ENCODE peak calls at places on chromosomes 13 and 19, in six cellular contexts. T is stimulated activated CD4-positive, alpha-beta T cell treated with anti-CD3 and anti-CD28 coated beads, Interleukin-12 subunit alpha, Interleukin-12 subunit beta, amount 100 ng/mL, for 48 hours; K is NCI-H2081; W is SW 1271; Z is activated T-cell treated with anti-CD3 and anti-CD28 coated beads, Interleukin-2, amount 50 U/mL, for 24 hours; U is NCI-H1092. M is an unnamed sample.

GRCh38 chr13:97417698-97418097 is 16.3 kb upstream of the RAP2A start:
- DNase-seq in T (no peak), K (no peak), W (no peak), Z (no peak), U (no peak), M (no peak)

GRCh38 chr13:40665754-40666057 is 735 bp downstream of the FOXO1 start:
- DNase-seq in T (no peak), K (peak; percentile 3), W (no peak), Z (no peak), U (no peak), M (no peak)

GRCh38 chr13:24878340-24878739 is 114.4 kb downstream of the RNF17 start:
- DNase-seq in T (no peak), K (no peak), W (no peak), Z (no peak), U (no peak), M (no peak)

GRCh38 chr19:33306191-33306590 is 3.9 kb upstream of the CEBPA start:
- DNase-seq in T (no peak), K (no peak), W (no peak), Z (no peak), U (no peak), M (no peak)

GRCh38 chr19:48396871-48397176 is 3.4 kb downstream of the GRIN2D start:
- DNase-seq in T (no peak), K (no peak), W (no peak), Z (no peak), U (no peak), M (no peak)

GRCh38 chr13:23963947-23964346 is 66.6 kb upstream of the C1QTNF9B start:
- DNase-seq in T (no peak), K (no peak), W (no peak), Z (no peak), U (no peak), M (no peak)

GRCh38 chr13:27826379-27827353 is 34.4 kb downstream of the GSX1 start:
- DNase-seq in T (peak; percentile 64), K (peak; percentile 76), W (peak; percentile 74), Z (peak; percentile 81), U (peak; percentile 85), M (peak; percentile 48)

GRCh38 chr19:52722062-52723005 is 12.5 kb downstream of the ZNF611 start:
- DNase-seq in T (no peak), K (no peak), W (peak; percentile 64), Z (no peak), U (no peak), M (peak; percentile 81)

GRCh38 chr19:18029617-18030338 is 21.8 kb downstream of the ARRDC2 start:
- DNase-seq in T (no peak), K (peak; percentile 32), W (peak; percentile 34), Z (no peak), U (peak; percentile 76), M (no peak)

GRCh38 chr13:72431981-72432617 is 295.3 kb downstream of the MZT1 start:
- DNase-seq in T (no peak), K (no peak), W (no peak), Z (no peak), U (no peak), M (no peak)